ENCODE peak calls at places on chromosomes 6 and 20, in four cellular contexts. One of them, this sample, is unnamed.

GRCh38 chr6:167287513-167288048 is 3.5 kb upstream of the UNC93A start:
- DNase-seq in HepG2: no peak
- DNase-seq in K562: no peak
- DNase-seq in GM12878: no peak
- DNase-seq in this sample: no peak

GRCh38 chr6:13407709-13408695 is 79.4 kb downstream of the GFOD1 start:
- DNase-seq in HepG2: peak; percentile 100
- DNase-seq in K562: peak; percentile 82
- DNase-seq in GM12878: no peak
- DNase-seq in this sample: no peak

GRCh38 chr20:13492001-13492480 is 146.7 kb downstream of the TASP1 start:
- DNase-seq in HepG2: no peak
- DNase-seq in K562: no peak
- DNase-seq in GM12878: no peak
- DNase-seq in this sample: no peak

GRCh38 chr20:53331151-53331973 is 262.3 kb downstream of the ZNF217 start:
- DNase-seq in HepG2: peak; percentile 41
- DNase-seq in K562: peak; percentile 88
- DNase-seq in GM12878: no peak
- DNase-seq in this sample: peak; percentile 28

GRCh38 chr6:38269773-38270172 is 370.0 kb downstream of the BTBD9 start:
- DNase-seq in HepG2: no peak
- DNase-seq in K562: no peak
- DNase-seq in GM12878: no peak
- DNase-seq in this sample: no peak

GRCh38 chr6:56802570-56802969 is 152.3 kb upstream of the BEND6 start:
- DNase-seq in HepG2: peak; percentile 68
- DNase-seq in K562: no peak
- DNase-seq in GM12878: no peak
- DNase-seq in this sample: no peak

GRCh38 chr6:141580988-141581387 is 551.7 kb upstream of the GJE1 start:
- DNase-seq in HepG2: no peak
- DNase-seq in K562: no peak
- DNase-seq in GM12878: no peak
- DNase-seq in this sample: no peak

GRCh38 chr20:59618131-59618530 is 13.8 kb downstream of the PHACTR3 start:
- DNase-seq in HepG2: no peak
- DNase-seq in K562: no peak
- DNase-seq in GM12878: no peak
- DNase-seq in this sample: no peak

GRCh38 chr6:157811476-157812173 is 11.4 kb upstream of the SNX9 start:
- DNase-seq in HepG2: no peak
- DNase-seq in K562: peak; percentile 84
- DNase-seq in GM12878: no peak
- DNase-seq in this sample: no peak

GRCh38 chr6:132687306-132687705 is 26.5 kb downstream of the VNN1 start:
- DNase-seq in HepG2: no peak
- DNase-seq in K562: no peak
- DNase-seq in GM12878: no peak
- DNase-seq in this sample: peak; percentile 4

GRCh38 chr6:76792394-76792793 is 670.9 kb downstream of the HTR1B start:
- DNase-seq in HepG2: no peak
- DNase-seq in K562: no peak
- DNase-seq in GM12878: no peak
- DNase-seq in this sample: no peak

GRCh38 chr20:18663932-18664331 is 76.1 kb downstream of the DTD1 start:
- DNase-seq in HepG2: no peak
- DNase-seq in K562: no peak
- DNase-seq in GM12878: no peak
- DNase-seq in this sample: no peak

GRCh38 chr6:53795702-53796450 is 1.1 kb downstream of the LRRC1 start:
- DNase-seq in HepG2: peak; percentile 29
- DNase-seq in K562: no peak
- DNase-seq in GM12878: no peak
- DNase-seq in this sample: no peak

GRCh38 chr6:16199792-16200191 is 38.6 kb upstream of the GMPR start:
- DNase-seq in HepG2: no peak
- DNase-seq in K562: no peak
- DNase-seq in GM12878: no peak
- DNase-seq in this sample: no peak

GRCh38 chr6:56699066-56699654 is 56.5 kb upstream of the DST start:
- DNase-seq in HepG2: peak; percentile 43
- DNase-seq in K562: peak; percentile 7
- DNase-seq in GM12878: no peak
- DNase-seq in this sample: no peak

GRCh38 chr6:159996087-159996622 is 27.3 kb downstream of the IGF2R start:
- DNase-seq in HepG2: no peak
- DNase-seq in K562: no peak
- DNase-seq in GM12878: no peak
- DNase-seq in this sample: no peak

GRCh38 chr20:62287129-62287528 is 15.7 kb upstream of the ADRM1 start:
- DNase-seq in HepG2: no peak
- DNase-seq in K562: no peak
- DNase-seq in GM12878: no peak
- DNase-seq in this sample: no peak

GRCh38 chr20:363319-364078 is 16.6 kb downstream of the NRSN2 start:
- DNase-seq in HepG2: peak; percentile 66
- DNase-seq in K562: peak; percentile 73
- DNase-seq in GM12878: no peak
- DNase-seq in this sample: no peak

GRCh38 chr6:90294989-90295853 is 1.4 kb downstream of the BACH2 start:
- DNase-seq in HepG2: no peak
- DNase-seq in K562: peak; percentile 35
- DNase-seq in GM12878: no peak
- DNase-seq in this sample: no peak

GRCh38 chr6:162056745-162057144 is 670.8 kb downstream of the PRKN start:
- DNase-seq in HepG2: peak; percentile 51
- DNase-seq in K562: no peak
- DNase-seq in GM12878: no peak
- DNase-seq in this sample: no peak

GRCh38 chr20:57435498-57436222 is 44.5 kb downstream of the RBM38 start:
- DNase-seq in HepG2: peak; percentile 99
- DNase-seq in K562: peak; percentile 73
- DNase-seq in GM12878: no peak
- DNase-seq in this sample: peak; percentile 88

GRCh38 chr6:112311950-112312547 is 35.1 kb upstream of the RFPL4B start:
- DNase-seq in HepG2: peak; percentile 7
- DNase-seq in K562: peak; percentile 18
- DNase-seq in GM12878: no peak
- DNase-seq in this sample: no peak

GRCh38 chr20:32902456-32903420 is 44.0 kb downstream of the EFCAB8 start:
- DNase-seq in HepG2: peak; percentile 66
- DNase-seq in K562: peak; percentile 51
- DNase-seq in GM12878: no peak
- DNase-seq in this sample: peak; percentile 27

GRCh38 chr20:63453029-63453523 is 19.4 kb downstream of the KCNQ2 start:
- DNase-seq in HepG2: peak; percentile 29
- DNase-seq in K562: peak; percentile 25
- DNase-seq in GM12878: no peak
- DNase-seq in this sample: no peak

GRCh38 chr6:99349620-99350141 is at the start of gene FAXC:
- DNase-seq in HepG2: peak; percentile 9
- DNase-seq in K562: peak; percentile 28
- DNase-seq in GM12878: no peak
- DNase-seq in this sample: peak; percentile 16

GRCh38 chr6:32941412-32941784 is 570 bp upstream of the HLA-DMB start:
- DNase-seq in HepG2: no peak
- DNase-seq in K562: no peak
- DNase-seq in GM12878: peak; percentile 95
- DNase-seq in this sample: no peak

GRCh38 chr6:41646026-41646795 is 7.9 kb downstream of the MDFI start:
- DNase-seq in HepG2: no peak
- DNase-seq in K562: no peak
- DNase-seq in GM12878: no peak
- DNase-seq in this sample: no peak

GRCh38 chr20:9974324-9974723 is 60.5 kb upstream of the ANKEF1 start:
- DNase-seq in HepG2: no peak
- DNase-seq in K562: no peak
- DNase-seq in GM12878: no peak
- DNase-seq in this sample: no peak

GRCh38 chr6:45714795-45715507 is 300.7 kb downstream of the CLIC5 start:
- DNase-seq in HepG2: peak; percentile 74
- DNase-seq in K562: peak; percentile 69
- DNase-seq in GM12878: peak; percentile 48
- DNase-seq in this sample: peak; percentile 73
- TF ChIP-seq ZNF274 in HepG2: no peak
- TF ChIP-seq ZNF274 in K562: no peak
- TF ChIP-seq ZNF274 in GM12878: no peak
- TF ChIP-seq ZNF274 in this sample: no peak

DNA sequence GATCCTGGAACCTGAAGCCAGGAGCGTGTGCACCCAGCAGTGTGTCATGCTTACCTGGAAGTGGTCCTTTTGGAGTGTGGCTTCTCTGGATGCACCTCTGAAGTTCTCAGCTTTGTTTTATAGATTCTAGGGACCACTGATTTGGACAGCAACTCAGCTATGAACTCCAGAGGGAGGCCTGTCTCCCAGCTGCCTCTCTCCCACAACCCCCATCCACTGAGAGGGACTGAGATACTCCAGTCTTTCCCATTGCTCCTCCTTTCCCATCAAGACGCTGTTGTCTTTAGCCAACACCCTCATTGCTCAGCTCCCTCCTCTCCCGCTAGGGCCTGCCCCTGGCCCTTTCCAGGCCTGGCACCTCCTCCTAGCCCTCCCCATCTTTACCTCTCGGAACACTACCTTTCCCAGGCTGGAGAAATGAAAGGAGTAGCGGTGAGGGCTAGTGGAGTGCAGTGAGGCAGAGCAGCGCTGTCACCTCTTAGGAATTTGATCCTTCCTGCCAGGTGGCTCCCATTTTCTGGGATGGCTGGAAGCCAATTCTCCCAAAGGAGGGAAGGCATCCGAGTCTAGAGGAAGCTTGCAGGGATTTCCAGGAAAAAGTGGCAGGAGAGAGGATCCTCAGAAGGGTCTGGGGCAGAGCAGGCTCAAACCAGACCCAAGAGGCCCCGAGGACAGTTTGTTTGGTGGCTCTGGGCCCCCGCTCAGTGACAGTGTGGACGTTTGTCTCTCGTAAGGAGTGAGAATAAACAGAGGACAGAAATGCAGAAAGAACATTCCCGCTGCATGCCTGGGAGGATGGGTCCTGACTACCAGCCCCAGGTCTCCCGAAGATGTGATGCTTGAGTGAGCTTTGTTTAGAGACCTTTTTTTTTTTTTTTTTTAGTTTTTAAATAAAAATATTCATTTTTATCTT is at the start of gene LRRN4:
- DNase-seq in HepG2: peak; percentile 34
- DNase-seq in K562: no peak
- DNase-seq in GM12878: no peak
- DNase-seq in this sample: peak; percentile 19
- TF ChIP-seq REST in HepG2: no peak
- TF ChIP-seq REST in K562: no peak
- TF ChIP-seq REST in GM12878: no peak
- TF ChIP-seq REST in this sample: no peak

GRCh38 chr6:129502261-129502660 is 207.7 kb downstream of the ARHGAP18 start:
- DNase-seq in HepG2: no peak
- DNase-seq in K562: no peak
- DNase-seq in GM12878: no peak
- DNase-seq in this sample: no peak

GRCh38 chr6:129498950-129499870 is 210.8 kb downstream of the ARHGAP18 start:
- DNase-seq in HepG2: peak; percentile 58
- DNase-seq in K562: peak; percentile 72
- DNase-seq in GM12878: no peak
- DNase-seq in this sample: peak; percentile 67

GRCh38 chr6:129499871-129500219 is 210.1 kb downstream of the ARHGAP18 start:
- DNase-seq in HepG2: no peak
- DNase-seq in K562: no peak
- DNase-seq in GM12878: no peak
- DNase-seq in this sample: no peak

GRCh38 chr6:129501401-129502051 is 208.5 kb downstream of the ARHGAP18 start:
- DNase-seq in HepG2: peak; percentile 79
- DNase-seq in K562: peak; percentile 88
- DNase-seq in GM12878: no peak
- DNase-seq in this sample: peak; percentile 98

GRCh38 chr6:129500958-129501381 is 209.0 kb downstream of the ARHGAP18 start:
- DNase-seq in HepG2: peak; percentile 44
- DNase-seq in K562: peak; percentile 57
- DNase-seq in GM12878: no peak
- DNase-seq in this sample: peak; percentile 61
- TF ChIP-seq ZNF274 in HepG2: no peak
- TF ChIP-seq ZNF274 in K562: no peak
- TF ChIP-seq ZNF274 in GM12878: no peak
- TF ChIP-seq ZNF274 in this sample: no peak

DNA sequence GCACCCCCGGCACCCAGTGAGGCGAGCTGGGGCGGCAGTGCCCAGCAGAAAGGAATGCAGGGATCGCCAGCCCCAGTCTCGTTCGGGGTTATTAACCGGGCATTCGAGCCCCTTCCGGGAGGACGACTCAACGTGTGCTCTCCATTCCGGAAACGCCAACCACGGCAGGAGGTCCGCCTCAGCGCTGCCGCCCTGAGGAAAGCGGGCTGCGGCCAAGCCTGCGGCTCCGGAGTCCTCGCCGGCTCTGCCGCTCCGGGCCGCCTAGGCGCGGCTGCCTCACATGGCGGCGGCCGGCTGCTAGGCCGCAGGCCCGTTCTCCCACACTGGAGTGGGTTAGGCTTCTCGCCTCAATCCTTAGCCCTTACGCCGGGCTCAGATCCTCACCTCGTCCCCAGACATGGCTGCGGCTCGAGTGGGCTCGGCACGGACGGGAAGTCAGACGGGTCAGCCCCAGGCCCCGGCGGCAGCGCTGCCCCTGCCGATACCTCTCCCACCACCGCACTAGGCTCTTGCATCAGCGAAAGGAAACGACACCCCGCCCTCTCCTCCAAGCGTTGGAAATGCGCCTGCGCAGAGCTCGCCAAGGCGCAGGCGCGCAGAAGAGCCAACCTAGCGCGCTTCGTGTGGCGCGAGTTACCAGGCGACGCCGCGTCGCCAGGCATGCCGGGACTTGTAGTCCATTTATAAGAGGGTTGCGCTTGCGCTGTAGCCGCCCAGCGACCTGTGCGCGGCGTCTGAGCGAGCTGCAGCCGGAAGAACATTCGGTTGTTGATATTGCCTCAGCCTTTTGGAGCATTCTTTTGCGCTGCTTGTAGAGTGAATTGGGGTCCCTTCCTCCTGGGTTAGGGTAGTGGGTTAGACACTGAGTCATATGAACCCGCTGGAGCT is at the start of gene EIF2S2:
- DNase-seq in HepG2: peak; percentile 99
- DNase-seq in K562: peak; percentile 100
- DNase-seq in GM12878: peak; percentile 95
- DNase-seq in this sample: peak; percentile 97
- TF ChIP-seq REST in HepG2: no peak
- TF ChIP-seq REST in K562: peak; percentile 77
- TF ChIP-seq REST in GM12878: no peak
- TF ChIP-seq REST in this sample: no peak

GRCh38 chr6:22716721-22717120 is 147.4 kb downstream of the HDGFL1 start:
- DNase-seq in HepG2: no peak
- DNase-seq in K562: no peak
- DNase-seq in GM12878: no peak
- DNase-seq in this sample: no peak
- TF ChIP-seq ZNF274 in HepG2: no peak
- TF ChIP-seq ZNF274 in K562: no peak
- TF ChIP-seq ZNF274 in GM12878: no peak
- TF ChIP-seq ZNF274 in this sample: no peak

GRCh38 chr20:36093025-36093803 is 61.3 kb upstream of the EPB41L1 start:
- DNase-seq in HepG2: no peak
- DNase-seq in K562: no peak
- DNase-seq in GM12878: no peak
- DNase-seq in this sample: no peak
- TF ChIP-seq REST in HepG2: no peak
- TF ChIP-seq REST in K562: no peak
- TF ChIP-seq REST in GM12878: no peak
- TF ChIP-seq REST in this sample: no peak

GRCh38 chr20:46394872-46395470 is 11.4 kb downstream of the ELMO2 start:
- DNase-seq in HepG2: no peak
- DNase-seq in K562: no peak
- DNase-seq in GM12878: no peak
- DNase-seq in this sample: no peak
- TF ChIP-seq ZNF274 in HepG2: no peak
- TF ChIP-seq ZNF274 in K562: no peak
- TF ChIP-seq ZNF274 in GM12878: no peak
- TF ChIP-seq ZNF274 in this sample: no peak